ENCODE peak calls at places on chromosomes 16 and 17, in eight cellular contexts. G is heart left ventricle, O is body of pancreas, J is right lobe of liver, Y is IMR-90, V is esophagus muscularis mucosa, L is suprapubic skin, W is sigmoid colon. K is an unnamed sample.

GRCh38 chr16:586645-587590 is 2.9 kb upstream of the RAB40C start:
- DNase-seq in G (no peak), J (no peak), W (no peak), Y (no peak), V (no peak), O (peak), L (no peak), K (no peak)

GRCh38 chr16:80029706-80030481 is 429.4 kb upstream of the MAF start:
- DNase-seq in O (no peak), J (no peak), W (no peak), G (no peak), Y (no peak), L (no peak), V (no peak), K (no peak)

GRCh38 chr16:79390481-79391051 is 210.0 kb downstream of the MAF start:
- DNase-seq in W (no peak), Y (no peak), J (no peak), V (no peak), L (no peak), G (no peak), O (no peak), K (no peak)

GRCh38 chr16:546909-547770 is 13.1 kb upstream of the PRR35 start:
- DNase-seq in W (peak), Y (peak), O (peak), J (peak), L (no peak), V (no peak), G (peak), K (peak)

GRCh38 chr17:49585422-49586027 is 9.9 kb downstream of the NXPH3 start:
- DNase-seq in L (no peak), Y (no peak), J (no peak), W (peak), G (no peak), V (no peak), O (no peak), K (no peak)

GRCh38 chr17:7587831-7588230 is 2.1 kb downstream of the SOX15 start:
- DNase-seq in W (peak), L (no peak), O (no peak), G (no peak), V (no peak), Y (no peak), J (no peak), K (no peak)

GRCh38 chr17:43614560-43614959 is 47.2 kb downstream of the MEOX1 start:
- DNase-seq in J (no peak), W (no peak), G (no peak), L (no peak), O (no peak), Y (no peak), V (no peak), K (no peak)

GRCh38 chr16:66544358-66544757 is 5.6 kb downstream of the TK2 start:
- DNase-seq in L (no peak), Y (no peak), O (no peak), J (no peak), G (no peak), V (no peak), W (no peak), K (no peak)

GRCh38 chr17:17425591-17425990 is 51.2 kb upstream of the MED9 start:
- DNase-seq in G (no peak), V (no peak), O (no peak), J (no peak), Y (no peak), L (peak), W (no peak), K (no peak)

GRCh38 chr17:5605452-5605851 is 21.1 kb upstream of the NLRP1 start:
- DNase-seq in O (no peak), G (no peak), W (no peak), L (no peak), J (no peak), V (no peak), Y (no peak), K (no peak)

GRCh38 chr16:24539850-24540484 is 601 bp downstream of the RBBP6 start:
- DNase-seq in W (peak), J (peak), G (peak), V (no peak), L (peak), Y (peak), O (peak), K (peak)

GRCh38 chr16:12349950-12350842 is 373.7 kb downstream of the SNX29 start:
- DNase-seq in V (no peak), Y (no peak), O (no peak), W (no peak), L (no peak), J (no peak), G (no peak), K (no peak)

GRCh38 chr17:58312021-58312630 is 16.5 kb downstream of the TSPOAP1 start:
- DNase-seq in J (no peak), O (no peak), G (no peak), W (peak), Y (no peak), V (no peak), L (peak), K (no peak)

GRCh38 chr16:85330694-85331188 is 218.5 kb upstream of the CIBAR2 start:
- DNase-seq in Y (peak), J (no peak), L (no peak), G (no peak), O (peak), W (no peak), V (no peak), K (no peak)

GRCh38 chr16:89908236-89908635 is 10.4 kb upstream of the MC1R start:
- DNase-seq in J (no peak), G (no peak), O (no peak), L (no peak), W (no peak), Y (no peak), V (no peak), K (no peak)

GRCh38 chr16:57115504-57116182 is 23.3 kb downstream of the CPNE2 start:
- DNase-seq in W (peak), L (no peak), Y (peak), G (peak), J (peak), O (no peak), V (no peak), K (peak)

GRCh38 chr17:33725675-33726271 is 432.7 kb upstream of the ASIC2 start:
- DNase-seq in L (no peak), Y (peak), O (peak), W (no peak), G (peak), V (no peak), J (peak), K (peak)

GRCh38 chr16:63744077-63744874 is 1377.6 kb downstream of the CDH11 start:
- DNase-seq in Y (no peak), V (no peak), J (no peak), L (no peak), G (no peak), W (no peak), O (no peak), K (no peak)

GRCh38 chr17:59278401-59278800 is 53.1 kb upstream of the YPEL2 start:
- DNase-seq in L (no peak), V (no peak), O (no peak), J (no peak), G (no peak), W (no peak), Y (no peak), K (no peak)

GRCh38 chr17:63681530-63681929 is 18.4 kb downstream of the LIMD2 start:
- DNase-seq in J (peak), W (no peak), Y (no peak), O (no peak), G (peak), L (no peak), V (no peak), K (peak)

GRCh38 chr16:82133798-82134197 is 36.2 kb downstream of the MPHOSPH6 start:
- DNase-seq in O (no peak), J (no peak), Y (no peak), G (no peak), L (no peak), V (no peak), W (no peak), K (no peak)

GRCh38 chr17:36501351-36501750 is 14.9 kb downstream of the ZNHIT3 start:
- DNase-seq in J (no peak), L (peak), Y (no peak), O (no peak), V (no peak), W (peak), G (no peak), K (no peak)

GRCh38 chr17:42111901-42112551 is 488 bp downstream of the DHX58 start:
- DNase-seq in J (no peak), Y (peak), V (no peak), W (peak), L (no peak), G (no peak), O (peak), K (peak)

GRCh38 chr17:14086189-14086588 is 16.9 kb downstream of the COX10 start:
- DNase-seq in Y (no peak), G (no peak), V (no peak), O (no peak), W (no peak), J (no peak), L (no peak), K (no peak)

GRCh38 chr17:3554440-3554839 is 3.2 kb downstream of the TRPV3 start:
- DNase-seq in G (no peak), V (no peak), Y (no peak), J (no peak), L (no peak), W (no peak), O (no peak), K (no peak)

GRCh38 chr16:75534560-75535205 is 1.2 kb downstream of the CHST5 start:
- DNase-seq in W (no peak), L (no peak), Y (no peak), O (no peak), J (no peak), G (no peak), V (no peak), K (no peak)

GRCh38 chr16:75535211-75535843 is 581 bp downstream of the CHST5 start:
- DNase-seq in O (no peak), L (no peak), Y (no peak), J (no peak), W (no peak), V (no peak), G (no peak), K (no peak)

GRCh38 chr16:75537795-75538194 is 1.9 kb upstream of the CHST5 start:
- DNase-seq in L (no peak), G (no peak), O (no peak), V (no peak), J (no peak), Y (no peak), W (no peak), K (no peak)

GRCh38 chr16:75532791-75533190 is 3.1 kb downstream of the CHST5 start:
- DNase-seq in O (no peak), J (no peak), Y (no peak), L (no peak), G (no peak), V (no peak), W (no peak), K (no peak)

GRCh38 chr16:75535901-75536300 is at the start of gene CHST5:
- DNase-seq in Y (no peak), J (no peak), O (no peak), L (no peak), W (no peak), G (no peak), V (no peak), K (no peak)
- TF ChIP-seq POLR2A in Y (no peak), J (no peak), O (no peak), L (no peak), W (no peak), G (no peak), V (no peak), K (no peak)

GRCh38 chr17:27345141-27345904 is 51.4 kb downstream of the WSB1 start:
- DNase-seq in J (no peak), W (no peak), G (no peak), O (peak), L (no peak), V (no peak), Y (peak), K (peak)
- TF ChIP-seq POLR2A in J (no peak), W (no peak), G (no peak), O (peak), L (no peak), V (no peak), Y (no peak), K (peak)

GRCh38 chr16:73019456-73020362 is 28.2 kb downstream of the ZFHX3 start:
- DNase-seq in V (no peak), O (peak), Y (peak), W (peak), J (peak), L (peak), G (peak), K (peak)
- TF ChIP-seq POLR2A in V (no peak), O (no peak), Y (peak), W (no peak), J (no peak), L (no peak), G (no peak), K (peak)

DNA sequence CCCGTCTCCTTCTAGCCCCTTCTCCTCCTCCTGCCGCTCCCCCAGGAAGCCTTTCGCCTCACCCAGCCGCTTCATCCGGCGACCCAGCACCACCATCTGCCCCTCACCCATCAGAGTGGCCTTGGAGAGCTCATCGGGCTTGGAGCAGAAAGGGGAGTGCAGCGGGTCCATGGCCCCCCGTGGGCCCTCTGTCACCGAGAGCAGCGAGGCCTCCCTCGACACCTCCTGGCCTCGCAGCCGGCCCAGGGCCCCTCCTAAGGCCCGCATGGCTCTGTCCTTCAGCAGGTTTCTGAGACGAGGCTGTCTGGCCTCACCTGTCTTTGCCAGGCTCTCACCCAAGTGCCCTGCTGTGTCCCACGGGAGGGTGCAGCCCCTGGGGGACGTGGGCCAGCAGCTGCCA is 87.9 kb downstream of the RGS9 start:
- DNase-seq in J (no peak), V (no peak), G (no peak), Y (no peak), O (no peak), W (no peak), L (no peak), K (no peak)
- TF ChIP-seq POLR2A in J (no peak), V (no peak), G (no peak), Y (no peak), O (no peak), W (no peak), L (no peak), K (no peak)

GRCh38 chr16:20763461-20764232 is at the start of gene ACSM3:
- DNase-seq in J (no peak), V (peak), L (no peak), W (peak), Y (peak), O (peak), G (no peak), K (peak)
- TF ChIP-seq POLR2A in J (no peak), V (no peak), L (no peak), W (no peak), Y (no peak), O (peak), G (no peak), K (no peak)

GRCh38 chr17:81867123-81867951 is 3.8 kb downstream of the ARHGDIA start:
- DNase-seq in Y (peak), G (no peak), V (no peak), O (peak), J (peak), W (no peak), L (no peak), K (peak)
- TF ChIP-seq POLR2A in Y (no peak), G (no peak), V (no peak), O (no peak), J (no peak), W (no peak), L (no peak), K (peak)

GRCh38 chr17:12853921-12854320 is 64.6 kb downstream of the ARHGAP44 start:
- DNase-seq in L (no peak), Y (no peak), G (no peak), O (no peak), V (no peak), W (no peak), J (no peak), K (no peak)

GRCh38 chr17:12856451-12856850 is 67.2 kb downstream of the ARHGAP44 start:
- DNase-seq in Y (no peak), V (no peak), L (no peak), W (no peak), G (no peak), J (no peak), O (no peak), K (no peak)

GRCh38 chr17:12851901-12852435 is 62.7 kb downstream of the ARHGAP44 start:
- DNase-seq in G (no peak), W (no peak), Y (no peak), L (no peak), V (no peak), J (no peak), O (no peak), K (no peak)

GRCh38 chr17:12859520-12859919 is 70.2 kb downstream of the ARHGAP44 start:
- DNase-seq in Y (peak), V (no peak), G (no peak), L (no peak), W (no peak), J (no peak), O (no peak), K (no peak)

GRCh38 chr17:12857592-12857991 is 68.3 kb downstream of the ARHGAP44 start:
- DNase-seq in L (no peak), J (no peak), V (no peak), O (no peak), G (no peak), W (no peak), Y (no peak), K (no peak)
- TF ChIP-seq POLR2A in L (no peak), J (no peak), V (no peak), O (no peak), G (no peak), W (no peak), Y (no peak), K (no peak)

GRCh38 chr17:75774471-75774987 is 9.5 kb upstream of the GALK1 start:
- DNase-seq in G (no peak), L (peak), V (no peak), Y (no peak), O (peak), J (no peak), W (peak), K (no peak)

GRCh38 chr17:75773121-75773807 is 8.3 kb upstream of the GALK1 start:
- DNase-seq in J (no peak), V (no peak), W (peak), L (peak), G (no peak), Y (no peak), O (peak), K (peak)

GRCh38 chr17:75776399-75777242 is 8.0 kb upstream of the UNK start:
- DNase-seq in J (no peak), Y (no peak), O (peak), L (peak), W (peak), V (no peak), G (no peak), K (peak)

GRCh38 chr17:75773808-75774470 is 8.9 kb upstream of the GALK1 start:
- DNase-seq in Y (no peak), L (no peak), W (peak), G (no peak), V (no peak), J (peak), O (peak), K (peak)

GRCh38 chr17:75774988-75775668 is 9.5 kb upstream of the UNK start:
- DNase-seq in O (no peak), W (peak), L (peak), G (no peak), J (no peak), Y (peak), V (no peak), K (peak)
- TF ChIP-seq POLR2A in O (peak), W (no peak), L (no peak), G (no peak), J (no peak), Y (peak), V (no peak), K (no peak)

K was measured in adrenal gland.